ENCODE peak calls at places on chromosome 12, in ten cellular contexts. E is endothelial cell of umbilical vein; T is NCI-H1417; Z is AG10803; L is tibial artery; G is right cardiac atrium; M is effector memory CD8-positive, alpha-beta T cell; W is NB4; H is colonic mucosa; X is GM10248. Q is an unnamed sample.

GRCh38 chr12:64029013-64029857 is 184.7 kb downstream of the SRGAP1 start:
- DNase-seq in H (no peak), X (no peak), G (no peak), Z (peak), E (no peak), T (no peak), M (no peak), L (no peak), W (no peak), Q (peak)

GRCh38 chr12:65608319-65608916 is 215.9 kb upstream of the HMGA2 start:
- DNase-seq in Z (no peak), E (no peak), G (no peak), M (no peak), W (no peak), L (no peak), X (no peak), H (no peak), T (no peak), Q (peak)

GRCh38 chr12:94558612-94559011 is 91.7 kb downstream of the TMCC3 start:
- DNase-seq in H (no peak), M (no peak), Z (no peak), E (no peak), G (no peak), W (no peak), L (no peak), X (no peak), T (no peak), Q (no peak)

GRCh38 chr12:124686001-124686884 is 118.8 kb upstream of the NCOR2 start:
- DNase-seq in E (no peak), L (no peak), Z (peak), M (no peak), G (peak), X (no peak), H (no peak), T (no peak), W (no peak), Q (peak)

GRCh38 chr12:108704527-108704926 is 26.8 kb downstream of the CORO1C start:
- DNase-seq in W (no peak), X (no peak), L (no peak), Z (no peak), H (no peak), E (no peak), M (no peak), G (no peak), T (peak), Q (no peak)

GRCh38 chr12:21169878-21170472 is 39.0 kb downstream of the SLCO1B1 start:
- DNase-seq in W (peak), E (peak), H (peak), G (peak), X (peak), L (no peak), Z (peak), T (peak), M (peak), Q (peak)

GRCh38 chr12:80837342-80837978 is 100.3 kb downstream of the LIN7A start:
- DNase-seq in H (no peak), G (no peak), Z (peak), M (no peak), E (peak), X (no peak), T (peak), W (peak), L (no peak), Q (peak)

GRCh38 chr12:29517265-29517664 is 19.8 kb upstream of the OVCH1 start:
- DNase-seq in H (no peak), G (no peak), M (no peak), W (peak), L (no peak), E (no peak), X (no peak), Z (no peak), T (peak), Q (no peak)

GRCh38 chr12:4444031-4444430 is 1.6 kb downstream of the FGF6 start:
- DNase-seq in L (no peak), T (no peak), G (no peak), M (no peak), E (no peak), Z (no peak), H (peak), W (no peak), X (no peak), Q (no peak)

GRCh38 chr12:56271031-56271430 is 4.3 kb downstream of the COQ10A start:
- DNase-seq in X (no peak), M (no peak), E (peak), H (no peak), T (no peak), W (peak), Z (peak), G (no peak), L (no peak), Q (peak)

GRCh38 chr12:110186059-110186458 is 61.9 kb downstream of the IFT81 start:
- DNase-seq in M (no peak), L (no peak), X (no peak), T (no peak), E (no peak), Z (no peak), H (no peak), W (no peak), G (no peak), Q (no peak)

GRCh38 chr12:115617391-115617790 is 660.1 kb downstream of the MED13L start:
- DNase-seq in H (no peak), W (no peak), E (no peak), Z (no peak), G (no peak), L (no peak), M (no peak), X (no peak), T (no peak), Q (no peak)

GRCh38 chr12:25972783-25973182 is 14.3 kb downstream of the RASSF8 start:
- DNase-seq in T (no peak), L (peak), H (no peak), Z (peak), W (no peak), M (no peak), G (no peak), E (no peak), X (no peak), Q (peak)

GRCh38 chr12:101697197-101697929 is at the start of gene CHPT1:
- DNase-seq in Z (peak), X (peak), L (peak), T (peak), H (peak), W (peak), G (peak), M (peak), E (peak), Q (no peak)

GRCh38 chr12:132524405-132524804 is 34.5 kb downstream of the FBRSL1 start:
- DNase-seq in Z (peak), L (no peak), E (no peak), T (no peak), W (no peak), H (no peak), G (no peak), M (no peak), X (no peak), Q (no peak)

GRCh38 chr12:92049403-92049802 is 96.2 kb downstream of the BTG1 start:
- DNase-seq in T (no peak), X (peak), H (no peak), G (no peak), L (no peak), W (no peak), M (no peak), E (no peak), Z (no peak), Q (no peak)

GRCh38 chr12:27710592-27711311 is at the start of gene MRPS35:
- DNase-seq in M (peak), H (peak), L (peak), T (peak), G (peak), Z (peak), X (peak), E (peak), W (peak), Q (peak)

GRCh38 chr12:124369901-124370378 is 75.0 kb downstream of the RFLNA start:
- DNase-seq in W (no peak), L (no peak), H (no peak), G (peak), X (no peak), Z (no peak), E (no peak), M (no peak), T (no peak), Q (no peak)

GRCh38 chr12:69904761-69905160 is 79.7 kb downstream of the MYRFL start:
- DNase-seq in W (no peak), X (no peak), G (no peak), T (no peak), E (no peak), M (no peak), Z (peak), L (no peak), H (no peak), Q (peak)

GRCh38 chr12:96271469-96272199 is 77.5 kb downstream of the ELK3 start:
- DNase-seq in E (no peak), H (no peak), G (no peak), X (no peak), W (no peak), Z (peak), T (no peak), L (no peak), M (no peak), Q (no peak)

GRCh38 chr12:77190022-77190421 is 124.7 kb upstream of the E2F7 start:
- DNase-seq in E (no peak), G (no peak), L (no peak), W (no peak), Z (peak), T (no peak), X (no peak), M (no peak), H (no peak), Q (peak)

GRCh38 chr12:12720637-12721250 is 3.6 kb downstream of the CDKN1B start:
- DNase-seq in E (peak), Z (no peak), L (no peak), H (no peak), M (no peak), G (no peak), T (no peak), W (peak), X (no peak), Q (no peak)

GRCh38 chr12:28390716-28391452 is 200.6 kb downstream of the CCDC91 start:
- DNase-seq in M (no peak), L (no peak), W (no peak), Z (peak), X (no peak), G (no peak), E (no peak), T (no peak), H (no peak), Q (no peak)

GRCh38 chr12:110199360-110200123 is 75.4 kb downstream of the IFT81 start:
- DNase-seq in M (no peak), X (no peak), H (no peak), T (no peak), W (peak), E (peak), L (no peak), G (no peak), Z (peak), Q (peak)

GRCh38 chr12:121786441-121786825 is 7.1 kb downstream of the RHOF start:
- DNase-seq in X (no peak), G (peak), L (no peak), M (peak), W (no peak), Z (peak), T (no peak), E (peak), H (peak), Q (peak)

GRCh38 chr12:57939291-57939690 is 2.1 kb upstream of the ATP23 start:
- DNase-seq in L (no peak), E (no peak), M (no peak), H (no peak), Z (peak), W (peak), G (no peak), T (no peak), X (no peak), Q (no peak)

GRCh38 chr12:109763201-109763841 is 49.7 kb downstream of the FAM222A start:
- DNase-seq in M (no peak), E (peak), H (peak), T (no peak), Z (peak), X (no peak), G (peak), W (peak), L (no peak), Q (peak)

GRCh38 chr12:92717202-92717601 is 14.4 kb downstream of the PLEKHG7 start:
- DNase-seq in G (no peak), M (no peak), E (peak), T (no peak), L (no peak), Z (peak), X (no peak), H (no peak), W (peak), Q (peak)

GRCh38 chr12:29396774-29397173 is 15.8 kb upstream of the ERGIC2 start:
- DNase-seq in T (no peak), M (no peak), W (no peak), E (no peak), H (no peak), G (no peak), L (no peak), X (no peak), Z (no peak), Q (peak)

GRCh38 chr12:110741371-110741770 is 1.3 kb downstream of the PPP1CC start:
- DNase-seq in W (peak), X (no peak), H (peak), L (no peak), M (no peak), Z (no peak), E (peak), G (no peak), T (no peak), Q (no peak)

GRCh38 chr12:70994217-70994788 is 73.8 kb upstream of the PTPRR start:
- DNase-seq in L (no peak), E (no peak), W (no peak), H (no peak), X (no peak), G (no peak), T (no peak), Z (peak), M (no peak), Q (no peak)

GRCh38 chr12:19125325-19125724 is 4.2 kb upstream of the PLEKHA5 start:
- DNase-seq in G (no peak), H (no peak), Z (no peak), M (no peak), T (no peak), W (no peak), L (no peak), E (no peak), X (no peak), Q (peak)

GRCh38 chr12:4978737-4979136 is 64.9 kb upstream of the KCNA5 start:
- DNase-seq in T (peak), G (peak), Z (peak), W (no peak), M (no peak), X (no peak), E (no peak), L (no peak), H (no peak), Q (no peak)

Q was measured in HFFc6.